ENCODE peak calls at places on chromosomes 1 and 21, in nine cellular contexts. J, Z, F, V, M, T, L, O and W are unnamed samples.

GRCh38 chr21:44966135-44967081 is 26.6 kb downstream of the SLX9 start:
- DNase-seq in J (no peak), Z (no peak), F (no peak), V (peak), M (peak), T (no peak), L (no peak), O (no peak), W (no peak)

GRCh38 chr1:218837051-218837450 is 336.6 kb upstream of the LYPLAL1 start:
- DNase-seq in J (no peak), Z (no peak), F (no peak), V (no peak), M (no peak), T (peak), L (peak), O (no peak), W (peak)

GRCh38 chr1:174447866-174448530 is at the start of gene GPR52:
- DNase-seq in J (no peak), Z (no peak), F (no peak), V (no peak), M (no peak), T (no peak), L (no peak), O (no peak), W (no peak)

GRCh38 chr21:33261635-33262034 is 4.5 kb upstream of the IL10RB start:
- DNase-seq in J (peak), Z (no peak), F (no peak), V (no peak), M (no peak), T (peak), L (peak), O (no peak), W (no peak)

GRCh38 chr21:37945036-37945435 is 28.8 kb upstream of the KCNJ6 start:
- DNase-seq in J (no peak), Z (no peak), F (no peak), V (no peak), M (no peak), T (no peak), L (no peak), O (no peak), W (no peak)

GRCh38 chr1:54604051-54604450 is 19.3 kb downstream of the FAM151A start:
- DNase-seq in J (no peak), Z (no peak), F (no peak), V (peak), M (no peak), T (no peak), L (no peak), O (no peak), W (no peak)

GRCh38 chr21:34009193-34009592 is 64.2 kb upstream of the MRPS6 start:
- DNase-seq in J (no peak), Z (no peak), F (peak), V (no peak), M (no peak), T (no peak), L (no peak), O (no peak), W (no peak)

GRCh38 chr1:200415693-200416593 is 6.1 kb upstream of the ZNF281 start:
- DNase-seq in J (no peak), Z (peak), F (no peak), V (no peak), M (no peak), T (peak), L (peak), O (no peak), W (peak)